ENCODE peak calls at places on chromosome 2, in seven cellular contexts. One of them, this sample, is unnamed.
A peak's percentile ranks its signal among the peaks of the same experiment; 100 is the strongest.

GRCh38 chr2:241741016-241741415 is 6.6 kb downstream of the D2HGDH start:
- DNase-seq in mucosa of descending colon: no peak
- DNase-seq in epithelial cell of proximal tubule: no peak
- DNase-seq in LoVo: no peak
- DNase-seq in SK-MEL-5: no peak
- DNase-seq in activated effector memory CD4-positive, alpha-beta T cell treated with Interleukin-2 at 50 U/mL for 16 hours: no peak
- DNase-seq in neural crest cell: no peak
- DNase-seq in this sample: no peak

GRCh38 chr2:120053891-120054290 is 41.0 kb downstream of the EPB41L5 start:
- DNase-seq in epithelial cell of proximal tubule: no peak
- DNase-seq in activated effector memory CD4-positive, alpha-beta T cell treated with Interleukin-2 at 50 U/mL for 16 hours: no peak
- DNase-seq in SK-MEL-5: no peak
- DNase-seq in mucosa of descending colon: no peak
- DNase-seq in LoVo: no peak
- DNase-seq in neural crest cell: no peak
- DNase-seq in this sample: no peak

GRCh38 chr2:168912466-168913170 is 11.5 kb downstream of the G6PC2 start:
- DNase-seq in mucosa of descending colon: peak; percentile 34
- DNase-seq in activated effector memory CD4-positive, alpha-beta T cell treated with Interleukin-2 at 50 U/mL for 16 hours: no peak
- DNase-seq in epithelial cell of proximal tubule: no peak
- DNase-seq in LoVo: no peak
- DNase-seq in SK-MEL-5: no peak
- DNase-seq in neural crest cell: no peak
- DNase-seq in this sample: no peak

GRCh38 chr2:18356676-18357075 is 203.8 kb downstream of the RDH14 start:
- DNase-seq in SK-MEL-5: no peak
- DNase-seq in epithelial cell of proximal tubule: no peak
- DNase-seq in neural crest cell: no peak
- DNase-seq in mucosa of descending colon: no peak
- DNase-seq in activated effector memory CD4-positive, alpha-beta T cell treated with Interleukin-2 at 50 U/mL for 16 hours: no peak
- DNase-seq in LoVo: no peak
- DNase-seq in this sample: no peak

GRCh38 chr2:126643431-126643830 is 12.5 kb upstream of the GYPC start:
- DNase-seq in epithelial cell of proximal tubule: no peak
- DNase-seq in activated effector memory CD4-positive, alpha-beta T cell treated with Interleukin-2 at 50 U/mL for 16 hours: no peak
- DNase-seq in mucosa of descending colon: no peak
- DNase-seq in neural crest cell: no peak
- DNase-seq in LoVo: no peak
- DNase-seq in SK-MEL-5: no peak
- DNase-seq in this sample: no peak

GRCh38 chr2:226973821-226974220 is 138.0 kb downstream of the RHBDD1 start:
- DNase-seq in SK-MEL-5: no peak
- DNase-seq in epithelial cell of proximal tubule: no peak
- DNase-seq in mucosa of descending colon: no peak
- DNase-seq in neural crest cell: no peak
- DNase-seq in LoVo: no peak
- DNase-seq in activated effector memory CD4-positive, alpha-beta T cell treated with Interleukin-2 at 50 U/mL for 16 hours: no peak
- DNase-seq in this sample: no peak

GRCh38 chr2:227818569-227819397 is 5.1 kb downstream of the CCL20 start:
- DNase-seq in activated effector memory CD4-positive, alpha-beta T cell treated with Interleukin-2 at 50 U/mL for 16 hours: no peak
- DNase-seq in SK-MEL-5: peak; percentile 91
- DNase-seq in LoVo: no peak
- DNase-seq in epithelial cell of proximal tubule: no peak
- DNase-seq in mucosa of descending colon: no peak
- DNase-seq in neural crest cell: no peak
- DNase-seq in this sample: no peak

GRCh38 chr2:219207254-219207883 is 787 bp downstream of the ZFAND2B start:
- DNase-seq in SK-MEL-5: no peak
- DNase-seq in epithelial cell of proximal tubule: no peak
- DNase-seq in LoVo: no peak
- DNase-seq in neural crest cell: no peak
- DNase-seq in mucosa of descending colon: no peak
- DNase-seq in activated effector memory CD4-positive, alpha-beta T cell treated with Interleukin-2 at 50 U/mL for 16 hours: no peak
- DNase-seq in this sample: no peak

GRCh38 chr2:69241664-69242063 is 145.4 kb downstream of the GFPT1 start:
- DNase-seq in neural crest cell: no peak
- DNase-seq in SK-MEL-5: no peak
- DNase-seq in LoVo: no peak
- DNase-seq in mucosa of descending colon: no peak
- DNase-seq in epithelial cell of proximal tubule: no peak
- DNase-seq in activated effector memory CD4-positive, alpha-beta T cell treated with Interleukin-2 at 50 U/mL for 16 hours: no peak
- DNase-seq in this sample: no peak

GRCh38 chr2:102056079-102056581 is 64.4 kb downstream of the IL1R2 start:
- DNase-seq in activated effector memory CD4-positive, alpha-beta T cell treated with Interleukin-2 at 50 U/mL for 16 hours: no peak
- DNase-seq in LoVo: no peak
- DNase-seq in epithelial cell of proximal tubule: no peak
- DNase-seq in mucosa of descending colon: no peak
- DNase-seq in SK-MEL-5: no peak
- DNase-seq in neural crest cell: no peak
- DNase-seq in this sample: no peak

GRCh38 chr2:31764169-31764568 is 183.4 kb upstream of the SRD5A2 start:
- DNase-seq in mucosa of descending colon: no peak
- DNase-seq in epithelial cell of proximal tubule: no peak
- DNase-seq in LoVo: no peak
- DNase-seq in activated effector memory CD4-positive, alpha-beta T cell treated with Interleukin-2 at 50 U/mL for 16 hours: no peak
- DNase-seq in SK-MEL-5: peak; percentile 5
- DNase-seq in neural crest cell: no peak
- DNase-seq in this sample: no peak

GRCh38 chr2:48933824-48934223 is 178.3 kb upstream of the LHCGR start:
- DNase-seq in neural crest cell: no peak
- DNase-seq in SK-MEL-5: no peak
- DNase-seq in LoVo: no peak
- DNase-seq in mucosa of descending colon: no peak
- DNase-seq in epithelial cell of proximal tubule: no peak
- DNase-seq in activated effector memory CD4-positive, alpha-beta T cell treated with Interleukin-2 at 50 U/mL for 16 hours: no peak
- DNase-seq in this sample: no peak

GRCh38 chr2:124689348-124689747 is 664.3 kb downstream of the CNTNAP5 start:
- DNase-seq in epithelial cell of proximal tubule: no peak
- DNase-seq in SK-MEL-5: no peak
- DNase-seq in activated effector memory CD4-positive, alpha-beta T cell treated with Interleukin-2 at 50 U/mL for 16 hours: no peak
- DNase-seq in mucosa of descending colon: no peak
- DNase-seq in LoVo: no peak
- DNase-seq in neural crest cell: no peak
- DNase-seq in this sample: no peak

GRCh38 chr2:119760237-119760807 is 600 bp downstream of the PTPN4 start:
- DNase-seq in SK-MEL-5: no peak
- DNase-seq in epithelial cell of proximal tubule: no peak
- DNase-seq in neural crest cell: no peak
- DNase-seq in activated effector memory CD4-positive, alpha-beta T cell treated with Interleukin-2 at 50 U/mL for 16 hours: no peak
- DNase-seq in mucosa of descending colon: no peak
- DNase-seq in LoVo: peak; percentile 25
- DNase-seq in this sample: no peak

GRCh38 chr2:165105911-165106310 is 97.9 kb downstream of the SCN3A start:
- DNase-seq in LoVo: no peak
- DNase-seq in SK-MEL-5: no peak
- DNase-seq in neural crest cell: no peak
- DNase-seq in mucosa of descending colon: no peak
- DNase-seq in epithelial cell of proximal tubule: no peak
- DNase-seq in activated effector memory CD4-positive, alpha-beta T cell treated with Interleukin-2 at 50 U/mL for 16 hours: no peak
- DNase-seq in this sample: no peak

GRCh38 chr2:162200636-162201035 is 42.6 kb downstream of the FAP start:
- DNase-seq in mucosa of descending colon: no peak
- DNase-seq in SK-MEL-5: no peak
- DNase-seq in epithelial cell of proximal tubule: no peak
- DNase-seq in activated effector memory CD4-positive, alpha-beta T cell treated with Interleukin-2 at 50 U/mL for 16 hours: no peak
- DNase-seq in neural crest cell: no peak
- DNase-seq in LoVo: no peak
- DNase-seq in this sample: no peak

GRCh38 chr2:27353762-27354596 is 2.6 kb downstream of the GTF3C2 start:
- DNase-seq in neural crest cell: no peak
- DNase-seq in epithelial cell of proximal tubule: no peak
- DNase-seq in SK-MEL-5: no peak
- DNase-seq in LoVo: no peak
- DNase-seq in activated effector memory CD4-positive, alpha-beta T cell treated with Interleukin-2 at 50 U/mL for 16 hours: no peak
- DNase-seq in mucosa of descending colon: no peak
- DNase-seq in this sample: peak; percentile 19

GRCh38 chr2:107775171-107775570 is 51.5 kb upstream of the RGPD4 start:
- DNase-seq in activated effector memory CD4-positive, alpha-beta T cell treated with Interleukin-2 at 50 U/mL for 16 hours: no peak
- DNase-seq in epithelial cell of proximal tubule: no peak
- DNase-seq in LoVo: no peak
- DNase-seq in SK-MEL-5: no peak
- DNase-seq in neural crest cell: no peak
- DNase-seq in mucosa of descending colon: no peak
- DNase-seq in this sample: no peak

GRCh38 chr2:74779587-74780135 is 54.3 kb upstream of the HK2 start:
- DNase-seq in epithelial cell of proximal tubule: no peak
- DNase-seq in SK-MEL-5: no peak
- DNase-seq in activated effector memory CD4-positive, alpha-beta T cell treated with Interleukin-2 at 50 U/mL for 16 hours: no peak
- DNase-seq in neural crest cell: no peak
- DNase-seq in mucosa of descending colon: no peak
- DNase-seq in LoVo: no peak
- DNase-seq in this sample: no peak

GRCh38 chr2:101737478-101738240 is 40.2 kb downstream of the MAP4K4 start:
- DNase-seq in activated effector memory CD4-positive, alpha-beta T cell treated with Interleukin-2 at 50 U/mL for 16 hours: no peak
- DNase-seq in epithelial cell of proximal tubule: peak; percentile 64
- DNase-seq in LoVo: no peak
- DNase-seq in neural crest cell: no peak
- DNase-seq in mucosa of descending colon: no peak
- DNase-seq in SK-MEL-5: no peak
- DNase-seq in this sample: no peak

GRCh38 chr2:237024255-237024654 is 61.4 kb upstream of the COPS8 start:
- DNase-seq in neural crest cell: no peak
- DNase-seq in SK-MEL-5: no peak
- DNase-seq in activated effector memory CD4-positive, alpha-beta T cell treated with Interleukin-2 at 50 U/mL for 16 hours: no peak
- DNase-seq in epithelial cell of proximal tubule: no peak
- DNase-seq in LoVo: no peak
- DNase-seq in mucosa of descending colon: no peak
- DNase-seq in this sample: no peak

GRCh38 chr2:181468313-181468712 is 11.1 kb downstream of the ITGA4 start:
- DNase-seq in SK-MEL-5: no peak
- DNase-seq in epithelial cell of proximal tubule: no peak
- DNase-seq in neural crest cell: no peak
- DNase-seq in LoVo: no peak
- DNase-seq in activated effector memory CD4-positive, alpha-beta T cell treated with Interleukin-2 at 50 U/mL for 16 hours: no peak
- DNase-seq in mucosa of descending colon: no peak
- DNase-seq in this sample: no peak

GRCh38 chr2:168348076-168348475 is 100.7 kb upstream of the STK39 start:
- DNase-seq in neural crest cell: no peak
- DNase-seq in SK-MEL-5: peak; percentile 76
- DNase-seq in epithelial cell of proximal tubule: no peak
- DNase-seq in activated effector memory CD4-positive, alpha-beta T cell treated with Interleukin-2 at 50 U/mL for 16 hours: no peak
- DNase-seq in mucosa of descending colon: no peak
- DNase-seq in LoVo: no peak
- DNase-seq in this sample: no peak

GRCh38 chr2:96759548-96759947 is 1.2 kb upstream of the CNNM4 start:
- DNase-seq in SK-MEL-5: no peak
- DNase-seq in neural crest cell: no peak
- DNase-seq in activated effector memory CD4-positive, alpha-beta T cell treated with Interleukin-2 at 50 U/mL for 16 hours: no peak
- DNase-seq in mucosa of descending colon: peak; percentile 64
- DNase-seq in LoVo: no peak
- DNase-seq in epithelial cell of proximal tubule: no peak
- DNase-seq in this sample: no peak

GRCh38 chr2:127422631-127423475 is 4.6 kb downstream of the PROC start:
- DNase-seq in LoVo: peak; percentile 45
- DNase-seq in neural crest cell: no peak
- DNase-seq in mucosa of descending colon: peak; percentile 67
- DNase-seq in activated effector memory CD4-positive, alpha-beta T cell treated with Interleukin-2 at 50 U/mL for 16 hours: no peak
- DNase-seq in epithelial cell of proximal tubule: no peak
- DNase-seq in SK-MEL-5: no peak
- DNase-seq in this sample: no peak

GRCh38 chr2:144324446-144325045 is 195.4 kb downstream of the ZEB2 start:
- DNase-seq in SK-MEL-5: no peak
- DNase-seq in neural crest cell: no peak
- DNase-seq in mucosa of descending colon: no peak
- DNase-seq in epithelial cell of proximal tubule: no peak
- DNase-seq in LoVo: no peak
- DNase-seq in activated effector memory CD4-positive, alpha-beta T cell treated with Interleukin-2 at 50 U/mL for 16 hours: no peak
- DNase-seq in this sample: no peak

GRCh38 chr2:225090746-225091145 is 48.5 kb upstream of the DOCK10 start:
- DNase-seq in LoVo: no peak
- DNase-seq in neural crest cell: no peak
- DNase-seq in mucosa of descending colon: no peak
- DNase-seq in epithelial cell of proximal tubule: no peak
- DNase-seq in activated effector memory CD4-positive, alpha-beta T cell treated with Interleukin-2 at 50 U/mL for 16 hours: no peak
- DNase-seq in SK-MEL-5: no peak
- DNase-seq in this sample: no peak

GRCh38 chr2:238239872-238240760 is at the start of gene HES6:
- DNase-seq in neural crest cell: peak; percentile 84
- DNase-seq in LoVo: peak; percentile 93
- DNase-seq in SK-MEL-5: peak; percentile 88
- DNase-seq in mucosa of descending colon: peak; percentile 92
- DNase-seq in activated effector memory CD4-positive, alpha-beta T cell treated with Interleukin-2 at 50 U/mL for 16 hours: peak; percentile 59
- DNase-seq in epithelial cell of proximal tubule: no peak
- DNase-seq in this sample: peak; percentile 28